ENCODE peak calls at places on chromosomes 16 and 17, in seven cellular contexts. Z is posterior cingulate gyrus; Q is retina; T is brain microvascular endothelial cell; E is NK-92 treated with Interleukin-12 subunit alpha and Interleukin-12 subunit beta, amount 100 ng/mL, for 24 hours; X is coronary artery; P is SHP77. S is an unnamed sample.

GRCh38 chr17:7836596-7837374 is 2.8 kb downstream of the KDM6B start:
- DNase-seq in Z (peak; percentile 88), Q (peak; percentile 95), T (peak; percentile 76), E (no peak), X (peak; percentile 94), P (peak; percentile 99), S (peak; percentile 97)

GRCh38 chr17:4623249-4623648 is 18.2 kb downstream of the ALOX15 start:
- DNase-seq in Z (no peak), Q (no peak), T (peak; percentile 45), E (no peak), X (no peak), P (no peak), S (no peak)

GRCh38 chr16:2983706-2984136 is 3.5 kb upstream of the PKMYT1 start:
- DNase-seq in Z (peak; percentile 93), Q (peak; percentile 96), T (peak; percentile 76), E (peak; percentile 68), X (peak; percentile 84), P (peak; percentile 73), S (peak; percentile 53)

GRCh38 chr17:14010999-14011692 is 58.2 kb upstream of the COX10 start:
- DNase-seq in Z (no peak), Q (no peak), T (no peak), E (no peak), X (no peak), P (no peak), S (no peak)

GRCh38 chr17:12549499-12549901 is 116.2 kb upstream of the MYOCD start:
- DNase-seq in Z (no peak), Q (peak; percentile 28), T (peak; percentile 75), E (no peak), X (no peak), P (no peak), S (no peak)

GRCh38 chr16:3007059-3007956 is 5.4 kb upstream of the CLDN9 start:
- DNase-seq in Z (no peak), Q (no peak), T (no peak), E (no peak), X (no peak), P (no peak), S (no peak)

GRCh38 chr16:59543641-59544040 is 809.5 kb upstream of the GOT2 start:
- DNase-seq in Z (no peak), Q (no peak), T (peak; percentile 59), E (no peak), X (no peak), P (no peak), S (no peak)

GRCh38 chr17:16406742-16407674 is 8.4 kb upstream of the TRPV2 start:
- DNase-seq in Z (no peak), Q (peak; percentile 79), T (no peak), E (no peak), X (no peak), P (peak; percentile 96), S (no peak)

GRCh38 chr17:75639771-75640555 is 6.7 kb downstream of the SMIM5 start:
- DNase-seq in Z (peak; percentile 58), Q (no peak), T (no peak), E (no peak), X (peak; percentile 55), P (no peak), S (peak; percentile 83)

GRCh38 chr17:77327566-77328463 is 187.0 kb downstream of the SEC14L1 start:
- DNase-seq in Z (no peak), Q (no peak), T (no peak), E (no peak), X (peak; percentile 70), P (no peak), S (no peak)

GRCh38 chr17:41659813-41660212 is 28.9 kb upstream of the EIF1 start:
- DNase-seq in Z (no peak), Q (no peak), T (no peak), E (no peak), X (no peak), P (no peak), S (no peak)

GRCh38 chr16:3020604-3021448 is 658 bp downstream of the TNFRSF12A start:
- DNase-seq in Z (no peak), Q (no peak), T (peak; percentile 78), E (no peak), X (peak; percentile 94), P (no peak), S (no peak)

GRCh38 chr17:45784583-45785372 is 658 bp downstream of the CRHR1 start:
- DNase-seq in Z (peak; percentile 82), Q (peak; percentile 72), T (no peak), E (no peak), X (no peak), P (peak; percentile 44), S (peak; percentile 30)